ENCODE peak calls at places on chromosomes 6 and 20, in ten cellular contexts. U, I, W, V, A, Z, B, K, T and X are unnamed samples.

GRCh38 chr6:76790045-76790796 is 673.1 kb downstream of the HTR1B start:
- DNase-seq in U (peak), I (no peak), W (no peak), V (no peak), A (no peak), Z (no peak), B (no peak), K (no peak), T (no peak), X (no peak)

GRCh38 chr6:22888147-22888831 is 318.9 kb downstream of the HDGFL1 start:
- DNase-seq in U (no peak), I (no peak), W (peak), V (no peak), A (no peak), Z (peak), B (peak), K (no peak), T (peak), X (peak)

GRCh38 chr6:166785131-166785530 is 158.1 kb upstream of the RPS6KA2 start:
- DNase-seq in U (no peak), I (no peak), W (no peak), V (no peak), A (no peak), Z (no peak), B (no peak), K (no peak), T (no peak), X (no peak)

GRCh38 chr6:40326689-40327404 is 260.3 kb downstream of the LRFN2 start:
- DNase-seq in U (no peak), I (no peak), W (no peak), V (no peak), A (no peak), Z (no peak), B (no peak), K (no peak), T (no peak), X (no peak)

GRCh38 chr6:39082310-39082709 is 32.7 kb downstream of the SAYSD1 start:
- DNase-seq in U (no peak), I (no peak), W (no peak), V (no peak), A (no peak), Z (no peak), B (no peak), K (no peak), T (no peak), X (no peak)

GRCh38 chr20:11861479-11861878 is 56.2 kb upstream of the BTBD3 start:
- DNase-seq in U (no peak), I (no peak), W (no peak), V (no peak), A (no peak), Z (no peak), B (no peak), K (no peak), T (no peak), X (no peak)

GRCh38 chr6:4935486-4935885 is 68.4 kb downstream of the RPP40 start:
- DNase-seq in U (no peak), I (no peak), W (no peak), V (no peak), A (no peak), Z (no peak), B (no peak), K (no peak), T (no peak), X (no peak)

GRCh38 chr6:16481680-16482079 is 243.3 kb downstream of the GMPR start:
- DNase-seq in U (no peak), I (no peak), W (no peak), V (no peak), A (no peak), Z (no peak), B (no peak), K (no peak), T (no peak), X (no peak)

GRCh38 chr6:107604549-107604948 is 114.6 kb downstream of the SOBP start:
- DNase-seq in U (no peak), I (no peak), W (no peak), V (no peak), A (no peak), Z (no peak), B (no peak), K (no peak), T (no peak), X (no peak)

GRCh38 chr6:101454106-101454676 is 60.7 kb downstream of the GRIK2 start:
- DNase-seq in U (no peak), I (peak), W (no peak), V (no peak), A (no peak), Z (no peak), B (peak), K (no peak), T (no peak), X (peak)

GRCh38 chr20:11849976-11850670 is 67.6 kb upstream of the BTBD3 start:
- DNase-seq in U (no peak), I (no peak), W (peak), V (no peak), A (no peak), Z (no peak), B (no peak), K (peak), T (peak), X (peak)

GRCh38 chr6:129353067-129353466 is 356.9 kb downstream of the ARHGAP18 start:
- DNase-seq in U (peak), I (peak), W (no peak), V (no peak), A (no peak), Z (peak), B (peak), K (no peak), T (no peak), X (no peak)

GRCh38 chr6:6781172-6781876 is 192.8 kb downstream of the LY86 start:
- DNase-seq in U (no peak), I (no peak), W (peak), V (no peak), A (no peak), Z (peak), B (no peak), K (peak), T (peak), X (peak)

GRCh38 chr6:137712587-137712986 is 154.5 kb upstream of the TNFAIP3 start:
- DNase-seq in U (no peak), I (no peak), W (no peak), V (no peak), A (no peak), Z (no peak), B (no peak), K (no peak), T (no peak), X (no peak)

GRCh38 chr20:32980131-32980941 is 23.9 kb downstream of the SUN5 start:
- DNase-seq in U (no peak), I (no peak), W (no peak), V (peak), A (no peak), Z (no peak), B (no peak), K (no peak), T (no peak), X (no peak)

GRCh38 chr6:90156861-90157260 is 139.8 kb downstream of the BACH2 start:
- DNase-seq in U (no peak), I (no peak), W (no peak), V (no peak), A (no peak), Z (no peak), B (no peak), K (no peak), T (no peak), X (no peak)

GRCh38 chr6:68108243-68108835 is 526.7 kb upstream of the ADGRB3 start:
- DNase-seq in U (no peak), I (no peak), W (no peak), V (no peak), A (no peak), Z (peak), B (no peak), K (peak), T (no peak), X (no peak)

GRCh38 chr6:33384581-33385020 is 7.0 kb upstream of the KIFC1 start:
- DNase-seq in U (no peak), I (no peak), W (peak), V (peak), A (no peak), Z (peak), B (peak), K (peak), T (peak), X (peak)

GRCh38 chr6:164523060-164523459 is 786.3 kb downstream of the C6orf118 start:
- DNase-seq in U (no peak), I (no peak), W (no peak), V (no peak), A (no peak), Z (no peak), B (no peak), K (no peak), T (no peak), X (no peak)

GRCh38 chr6:6152060-6152459 is 145.3 kb upstream of the NRN1 start:
- DNase-seq in U (peak), I (no peak), W (no peak), V (no peak), A (no peak), Z (no peak), B (no peak), K (no peak), T (no peak), X (no peak)

GRCh38 chr6:72905705-72906478 is 284.0 kb downstream of the KCNQ5 start:
- DNase-seq in U (no peak), I (no peak), W (no peak), V (no peak), A (no peak), Z (no peak), B (no peak), K (no peak), T (no peak), X (no peak)

GRCh38 chr20:35200255-35200654 is 26.2 kb upstream of the MMP24 start:
- DNase-seq in U (no peak), I (no peak), W (peak), V (no peak), A (no peak), Z (peak), B (no peak), K (peak), T (peak), X (peak)

GRCh38 chr6:138988469-138988834 is 399 bp upstream of the REPS1 start:
- DNase-seq in U (no peak), I (no peak), W (peak), V (no peak), A (no peak), Z (no peak), B (no peak), K (no peak), T (no peak), X (no peak)

GRCh38 chr6:31007694-31008093 is 2.6 kb upstream of the MUC22 start:
- DNase-seq in U (no peak), I (no peak), W (peak), V (no peak), A (no peak), Z (peak), B (no peak), K (peak), T (peak), X (peak)

GRCh38 chr6:29641430-29642213 is 8.6 kb upstream of the GABBR1 start:
- DNase-seq in U (peak), I (no peak), W (no peak), V (no peak), A (no peak), Z (no peak), B (no peak), K (no peak), T (no peak), X (no peak)

GRCh38 chr6:89387516-89388222 is 24.4 kb downstream of the RRAGD start:
- DNase-seq in U (no peak), I (no peak), W (no peak), V (no peak), A (peak), Z (no peak), B (no peak), K (no peak), T (no peak), X (no peak)